ENCODE peak calls at places on chromosomes 11 and 22, in four cellular contexts. H, B, G and C are unnamed samples.

GRCh38 chr22:41660416-41660815 is 28.3 kb downstream of the SNU13 start:
- DNase-seq in B (no peak), G (no peak), H (no peak), C (no peak)

GRCh38 chr11:61955416-61956135 is 5.4 kb downstream of the BEST1 start:
- DNase-seq in H (no peak), B (peak), G (peak), C (no peak)

GRCh38 chr11:33222052-33222451 is 35.1 kb upstream of the HIPK3 start:
- DNase-seq in H (no peak), B (no peak), G (no peak), C (no peak)

GRCh38 chr22:47114813-47115517 is 352.5 kb downstream of the TBC1D22A start:
- DNase-seq in H (no peak), B (no peak), G (no peak), C (no peak)

GRCh38 chr22:42608481-42609361 is 6.0 kb downstream of the POLDIP3 start:
- DNase-seq in B (no peak), H (no peak), G (no peak), C (no peak)

GRCh38 chr11:111137846-111138245 is 107.7 kb upstream of the POU2AF2 start:
- DNase-seq in B (no peak), H (no peak), G (no peak), C (no peak)

GRCh38 chr11:37689951-37690350 is 1091.9 kb upstream of the RAG2 start:
- DNase-seq in B (no peak), G (no peak), H (no peak), C (no peak)

GRCh38 chr11:36631704-36632287 is 33.8 kb upstream of the RAG2 start:
- DNase-seq in H (no peak), B (no peak), G (no peak), C (no peak)

GRCh38 chr11:114111369-114112042 is 52.0 kb downstream of the ZBTB16 start:
- DNase-seq in B (no peak), H (no peak), G (no peak), C (no peak)

GRCh38 chr11:47236482-47236881 is 12.1 kb downstream of the ACP2 start:
- DNase-seq in G (no peak), B (no peak), H (no peak), C (no peak)

GRCh38 chr11:130785376-130786110 is 130.7 kb downstream of the SNX19 start:
- DNase-seq in B (no peak), G (no peak), H (no peak), C (no peak)

GRCh38 chr11:132142554-132142953 is 772.1 kb downstream of the NTM start:
- DNase-seq in G (no peak), B (no peak), H (no peak), C (no peak)

GRCh38 chr11:69446108-69446507 is 35.4 kb upstream of the LINC01488 start:
- DNase-seq in B (no peak), H (no peak), G (no peak), C (no peak)

GRCh38 chr11:8634498-8634897 is 40.5 kb upstream of the STK33 start:
- DNase-seq in B (no peak), G (no peak), H (no peak), C (no peak)

GRCh38 chr22:42326301-42326700 is 55.8 kb upstream of the TCF20 start:
- DNase-seq in H (no peak), G (no peak), B (no peak), C (no peak)

GRCh38 chr11:69893631-69894030 is 74.4 kb upstream of the FGF3 start:
- DNase-seq in H (no peak), B (no peak), G (no peak), C (no peak)

GRCh38 chr11:128929468-128929867 is 13.2 kb downstream of the TP53AIP1 start:
- DNase-seq in B (no peak), G (no peak), H (no peak), C (no peak)

GRCh38 chr11:8650401-8650990 is 32.0 kb downstream of the TRIM66 start:
- DNase-seq in B (no peak), H (no peak), G (no peak), C (no peak)

GRCh38 chr11:61850687-61851086 is 22.6 kb downstream of the FADS2 start:
- DNase-seq in G (no peak), H (no peak), B (no peak), C (no peak)

GRCh38 chr11:103729653-103730052 is 306.8 kb upstream of the DDI1 start:
- DNase-seq in G (no peak), H (no peak), B (no peak), C (no peak)

GRCh38 chr22:17785185-17786184 is 11.2 kb upstream of the BID start:
- DNase-seq in B (peak), G (no peak), H (peak), C (no peak)

GRCh38 chr22:38699784-38700183 is 959 bp downstream of the JOSD1 start:
- DNase-seq in B (no peak), H (no peak), G (no peak), C (no peak)

GRCh38 chr11:121887564-121887963 is 228.5 kb downstream of the BLID start:
- DNase-seq in G (no peak), B (no peak), H (no peak), C (no peak)

GRCh38 chr11:65431452-65432132 is 9.0 kb downstream of the NEAT1 start:
- DNase-seq in H (no peak), G (peak), B (peak), C (no peak)
- H3K4me3 ChIP-seq in H (no peak), G (no peak), B (no peak), C (peak)

GRCh38 chr11:65448418-65449196 is 26.0 kb downstream of the NEAT1 start:
- DNase-seq in H (no peak), B (peak), G (peak), C (no peak)
- TF ChIP-seq POLR2A in H (no peak), B (peak), G (no peak), C (no peak)

GRCh38 chr11:43953521-43953920 is 11.1 kb downstream of the C11orf96 start:
- DNase-seq in G (no peak), B (no peak), H (no peak), C (no peak)
- H3K27ac ChIP-seq in G (no peak), B (no peak), H (no peak), C (no peak)

GRCh38 chr22:36331306-36331911 is 56.4 kb downstream of the MYH9 start:
- DNase-seq in B (peak), G (peak), H (peak), C (peak)

GRCh38 chr22:36334081-36334831 is 53.5 kb downstream of the MYH9 start:
- DNase-seq in H (peak), G (no peak), B (peak), C (no peak)

GRCh38 chr22:36331912-36332622 is 55.7 kb downstream of the MYH9 start:
- DNase-seq in G (peak), B (peak), H (peak), C (no peak)

GRCh38 chr22:36333632-36334031 is 54.1 kb downstream of the MYH9 start:
- DNase-seq in G (no peak), B (peak), H (peak), C (no peak)

GRCh38 chr22:36332623-36333331 is 55.0 kb downstream of the MYH9 start:
- DNase-seq in H (peak), G (no peak), B (peak), C (no peak)
- H3K4me3 ChIP-seq in H (no peak), G (no peak), B (no peak), C (no peak)

DNA sequence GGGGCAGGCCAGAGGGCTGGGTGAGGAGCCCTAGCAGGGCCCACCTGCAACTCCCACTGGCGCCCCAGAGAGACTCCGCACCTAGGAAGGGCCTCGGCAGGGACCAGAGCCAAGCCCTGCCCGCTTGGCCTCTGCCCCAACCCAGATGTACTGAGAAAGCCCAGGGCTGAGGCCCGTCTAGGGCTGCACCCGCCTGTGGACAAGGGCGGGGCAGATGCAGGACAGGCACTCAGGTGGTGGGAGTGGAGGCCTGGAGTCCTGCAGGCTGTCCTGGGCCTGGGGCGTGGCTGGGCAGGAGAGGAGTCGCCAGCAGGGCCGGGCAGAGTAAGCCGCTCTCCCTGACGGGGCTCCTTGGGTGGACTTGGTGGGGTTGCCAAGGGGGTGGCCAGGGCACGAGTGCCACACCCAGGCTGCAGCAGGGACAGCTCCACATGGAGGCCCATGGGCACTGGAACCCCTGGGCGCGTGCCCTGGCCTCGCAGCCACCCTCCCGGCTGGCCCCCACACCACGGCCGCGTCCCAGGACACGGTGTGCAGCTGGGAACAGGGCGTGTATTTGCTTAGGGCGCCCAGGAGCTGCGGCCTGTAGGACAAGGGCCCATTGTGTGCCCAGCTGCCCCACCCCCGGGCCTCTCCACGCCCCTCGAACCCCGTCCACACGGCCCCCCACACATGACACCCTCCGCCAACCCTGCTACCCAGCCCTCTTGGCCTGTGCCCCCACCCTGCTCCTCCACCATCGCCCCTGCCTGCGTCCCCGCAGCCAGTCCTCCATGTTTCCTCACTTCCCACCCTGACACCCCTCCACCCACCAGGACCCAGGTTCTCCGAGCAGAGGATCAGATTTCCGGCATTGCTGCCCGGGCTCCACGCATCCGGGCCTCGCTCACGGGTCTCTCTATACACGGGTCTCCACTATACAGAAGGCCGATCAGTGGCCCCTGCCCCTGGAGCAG is 11.3 kb upstream of the PIM3 start:
- DNase-seq in B (peak), G (no peak), H (peak), C (peak)
- TF ChIP-seq POLR2A in B (peak), G (no peak), H (peak), C (peak)

GRCh38 chr11:12856338-12856737 is 152.8 kb upstream of the RASSF10 start:
- DNase-seq in H (no peak), B (no peak), G (no peak), C (no peak)

GRCh38 chr11:12854297-12854661 is 154.8 kb upstream of the RASSF10 start:
- DNase-seq in B (no peak), H (no peak), G (no peak), C (no peak)

GRCh38 chr11:12853652-12854296 is 155.3 kb upstream of the RASSF10 start:
- DNase-seq in B (peak), H (peak), G (no peak), C (no peak)

GRCh38 chr11:12854829-12855228 is 154.3 kb upstream of the RASSF10 start:
- DNase-seq in G (no peak), B (no peak), H (peak), C (no peak)

GRCh38 chr11:12853325-12853651 is 155.8 kb upstream of the RASSF10 start:
- DNase-seq in H (no peak), B (no peak), G (no peak), C (no peak)
- H3K27ac ChIP-seq in H (peak), B (peak), G (peak), C (peak)